ENCODE peak calls at places on chromosomes 6 and 20, in ten cellular contexts. N is psoas muscle, Y is GM23338, L is vagina, A is neural progenitor cell, X is A549, E is right atrium auricular region, F is stomach, G is colonic mucosa, T is tibial artery. C is an unnamed sample.
A peak's percentile ranks its signal among the peaks of the same experiment; 100 is the strongest.

GRCh38 chr20:53003420-53003819 is 31.3 kb downstream of the TSHZ2 start:
- DNase-seq in N (no peak), Y (no peak), L (no peak), A (peak; percentile 32), X (no peak), E (no peak), F (no peak), G (no peak), T (no peak), C (no peak)

GRCh38 chr6:130620338-130620781 is 206.8 kb upstream of the SMLR1 start:
- DNase-seq in N (no peak), Y (no peak), L (no peak), A (no peak), X (no peak), E (no peak), F (no peak), G (no peak), T (no peak), C (no peak)

GRCh38 chr6:3230275-3231212 is 3.1 kb upstream of the TUBB2B start:
- DNase-seq in N (no peak), Y (peak; percentile 85), L (no peak), A (peak; percentile 90), X (no peak), E (no peak), F (no peak), G (no peak), T (peak; percentile 54), C (no peak)

GRCh38 chr6:112268628-112269027 is 14.3 kb upstream of the LAMA4 start:
- DNase-seq in N (no peak), Y (no peak), L (no peak), A (no peak), X (no peak), E (no peak), F (no peak), G (no peak), T (no peak), C (no peak)

GRCh38 chr6:79832723-79833122 is 114.6 kb downstream of the ELOVL4 start:
- DNase-seq in N (no peak), Y (no peak), L (no peak), A (no peak), X (no peak), E (no peak), F (no peak), G (no peak), T (no peak), C (no peak)

GRCh38 chr6:11525468-11526155 is 11.9 kb upstream of the TMEM170B start:
- DNase-seq in N (peak; percentile 53), Y (no peak), L (no peak), A (no peak), X (no peak), E (no peak), F (no peak), G (peak; percentile 28), T (peak; percentile 73), C (no peak)

GRCh38 chr20:36703530-36703929 is 42.4 kb downstream of the NDRG3 start:
- DNase-seq in N (no peak), Y (no peak), L (no peak), A (no peak), X (no peak), E (no peak), F (no peak), G (no peak), T (peak; percentile 71), C (no peak)

GRCh38 chr6:33195304-33196022 is 3.2 kb upstream of the COL11A2 start:
- DNase-seq in N (peak; percentile 42), Y (no peak), L (no peak), A (peak; percentile 39), X (no peak), E (no peak), F (no peak), G (no peak), T (no peak), C (no peak)

GRCh38 chr20:63183422-63184146 is 32.3 kb downstream of the YTHDF1 start:
- DNase-seq in N (peak; percentile 67), Y (peak; percentile 80), L (no peak), A (peak; percentile 74), X (peak; percentile 61), E (no peak), F (peak; percentile 59), G (peak; percentile 37), T (no peak), C (peak; percentile 24)

GRCh38 chr6:44064948-44065272 is 62.3 kb downstream of the MRPL14 start:
- DNase-seq in N (no peak), Y (no peak), L (no peak), A (no peak), X (no peak), E (no peak), F (no peak), G (no peak), T (no peak), C (no peak)

GRCh38 chr6:44063561-44064059 is 63.6 kb downstream of the MRPL14 start:
- DNase-seq in N (no peak), Y (no peak), L (no peak), A (no peak), X (no peak), E (no peak), F (no peak), G (no peak), T (no peak), C (no peak)

GRCh38 chr6:44064089-44064947 is 62.9 kb downstream of the MRPL14 start:
- DNase-seq in N (no peak), Y (no peak), L (no peak), A (peak; percentile 31), X (peak; percentile 69), E (peak; percentile 95), F (peak; percentile 47), G (no peak), T (peak; percentile 80), C (no peak)

GRCh38 chr6:44067073-44067759 is 60.0 kb downstream of the MRPL14 start:
- DNase-seq in N (peak; percentile 14), Y (no peak), L (no peak), A (no peak), X (no peak), E (no peak), F (no peak), G (no peak), T (no peak), C (no peak)

DNA sequence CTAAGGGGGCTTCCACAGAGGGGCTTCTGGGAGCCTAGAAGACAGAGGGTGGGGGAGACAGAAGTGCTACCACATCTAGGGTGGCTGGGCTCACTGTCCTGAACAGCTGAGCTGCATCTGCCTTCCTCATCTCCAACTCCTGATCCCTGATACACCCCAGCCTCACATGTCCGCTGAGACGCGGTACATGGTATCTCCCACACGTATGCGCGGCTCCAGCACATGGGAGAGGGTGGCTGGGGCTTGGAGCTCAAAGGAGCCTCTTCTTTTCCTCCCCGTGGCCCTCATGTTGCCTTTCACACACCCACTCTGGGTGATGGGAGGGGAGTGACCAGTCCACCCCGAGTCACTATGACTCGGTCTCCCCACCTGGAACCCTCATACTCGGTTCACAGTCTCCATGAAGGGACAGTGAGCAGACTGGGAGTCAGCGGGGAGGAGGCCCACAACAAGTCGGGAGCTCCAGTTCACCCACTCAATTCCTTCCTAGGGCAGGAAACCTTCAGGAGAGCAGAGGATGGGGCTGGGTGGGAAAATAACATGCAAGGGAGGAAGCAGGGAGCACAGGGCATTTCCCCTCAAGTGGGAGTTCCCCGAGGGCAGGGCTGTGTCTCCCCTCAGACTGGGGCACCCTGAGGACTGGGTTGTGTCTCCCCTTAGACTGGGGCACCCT is 61.7 kb downstream of the MRPL14 start:
- DNase-seq in N (no peak), Y (no peak), L (no peak), A (no peak), X (no peak), E (no peak), F (no peak), G (no peak), T (no peak), C (no peak)
- H3K4me1 ChIP-seq in N (peaks cover 42% of the 10 kb centered on the region), Y (no peaks in the 10 kb centered on the region), L (peaks cover 43% of the 10 kb centered on the region), A (peaks cover 20% of the 10 kb centered on the region), X (peaks cover 65% of the 10 kb centered on the region), E (no peaks in the 10 kb centered on the region), F (peaks cover 36% of the 10 kb centered on the region), G (no peaks in the 10 kb centered on the region), T (no peaks in the 10 kb centered on the region), C (no peaks in the 10 kb centered on the region)

DNA sequence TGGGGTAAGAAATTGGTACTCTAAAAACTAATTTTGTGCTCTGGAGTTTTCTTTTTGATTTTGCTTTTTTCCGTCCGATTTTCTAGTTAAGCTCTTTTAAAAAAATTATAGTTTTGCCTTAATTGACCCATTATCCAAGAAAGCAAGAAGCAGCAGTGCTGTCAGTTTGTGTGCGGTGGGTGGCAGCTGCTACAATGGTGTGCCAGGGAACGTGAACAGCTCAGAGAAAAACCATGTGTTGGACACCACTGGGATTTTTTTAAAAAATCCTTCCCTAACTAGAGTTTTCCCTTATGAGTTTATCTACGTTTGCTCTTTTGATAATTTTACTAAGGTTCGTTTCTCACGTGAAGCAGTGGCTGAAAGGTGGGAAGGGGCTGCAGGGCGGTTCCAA is 8.0 kb downstream of the MAP3K5 start:
- DNase-seq in N (no peak), Y (no peak), L (no peak), A (no peak), X (no peak), E (no peak), F (no peak), G (no peak), T (no peak), C (no peak)
- H3K4me1 ChIP-seq in N (peaks cover 10% of the 10 kb centered on the region), Y (no peaks in the 10 kb centered on the region), L (peaks cover 73% of the 10 kb centered on the region), A (no peaks in the 10 kb centered on the region), X (peaks cover 12% of the 10 kb centered on the region), E (no peaks in the 10 kb centered on the region), F (peaks cover 97% of the 10 kb centered on the region), G (peaks cover 11% of the 10 kb centered on the region), T (no peaks in the 10 kb centered on the region), C (peaks cover 58% of the 10 kb centered on the region)

DNA sequence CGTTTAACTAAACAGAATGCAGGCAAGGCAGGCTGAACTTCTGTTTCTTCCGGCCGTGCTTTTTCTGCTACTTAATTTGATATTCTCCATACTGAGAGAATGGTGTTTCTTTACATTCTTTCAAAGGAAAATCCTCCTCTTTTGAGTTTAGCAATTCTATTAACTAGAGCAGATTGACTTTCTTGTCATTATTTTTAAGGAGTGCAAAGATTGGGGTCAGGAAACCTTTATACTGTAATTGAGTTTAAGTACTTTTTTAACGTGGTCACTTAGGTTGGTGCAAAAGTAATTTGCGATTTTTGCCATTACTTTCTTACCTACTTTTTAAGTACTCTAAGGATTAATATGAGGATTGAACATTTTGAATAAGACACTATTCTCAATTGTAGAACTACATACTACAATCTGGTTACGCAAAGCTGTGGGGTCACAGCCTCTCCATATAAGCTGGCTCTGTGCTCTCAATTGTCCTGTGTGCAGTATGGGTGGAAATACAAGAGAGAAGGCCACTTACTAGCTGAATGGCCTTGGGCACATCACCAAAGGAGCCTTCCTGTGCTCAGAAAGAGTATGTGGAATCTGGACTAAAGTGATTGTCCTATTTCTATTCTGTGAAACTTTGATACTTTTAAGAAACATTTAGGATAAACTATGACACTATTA is 16.7 kb downstream of the HECA start:
- DNase-seq in N (no peak), Y (no peak), L (no peak), A (no peak), X (no peak), E (no peak), F (no peak), G (no peak), T (no peak), C (no peak)
- H3K4me1 ChIP-seq in N (peaks cover 74% of the 10 kb centered on the region), Y (peaks cover 15% of the 10 kb centered on the region), L (peaks cover 94% of the 10 kb centered on the region), A (peaks cover 48% of the 10 kb centered on the region), X (no peaks in the 10 kb centered on the region), E (peaks cover 3% of the 10 kb centered on the region), F (peaks cover 87% of the 10 kb centered on the region), G (peaks cover 4% of the 10 kb centered on the region), T (no peaks in the 10 kb centered on the region), C (peaks cover 86% of the 10 kb centered on the region)

GRCh38 chr6:74133073-74133472 is 437.1 kb downstream of the CD109 start:
- DNase-seq in N (no peak), Y (no peak), L (no peak), A (no peak), X (no peak), E (no peak), F (no peak), G (no peak), T (no peak), C (no peak)
- H3K4me1 ChIP-seq in N (no peaks in the 10 kb centered on the region), Y (no peaks in the 10 kb centered on the region), L (no peaks in the 10 kb centered on the region), A (no peaks in the 10 kb centered on the region), X (no peaks in the 10 kb centered on the region), E (no peaks in the 10 kb centered on the region), F (no peaks in the 10 kb centered on the region), G (no peaks in the 10 kb centered on the region), T (no peaks in the 10 kb centered on the region), C (no peaks in the 10 kb centered on the region)

GRCh38 chr20:45346291-45346718 is 1.9 kb downstream of the SDC4 start:
- DNase-seq in N (peak; percentile 67), Y (no peak), L (no peak), A (no peak), X (no peak), E (no peak), F (no peak), G (no peak), T (peak; percentile 47), C (no peak)
- H3K4me1 ChIP-seq in N (peaks cover 38% of the 10 kb centered on the region), Y (peaks cover 63% of the 10 kb centered on the region), L (peaks cover 71% of the 10 kb centered on the region), A (peaks cover 59% of the 10 kb centered on the region), X (peaks cover 71% of the 10 kb centered on the region), E (peaks cover 5% of the 10 kb centered on the region), F (peaks cover 75% of the 10 kb centered on the region), G (peaks cover 14% of the 10 kb centered on the region), T (no peaks in the 10 kb centered on the region), C (peaks cover 7% of the 10 kb centered on the region)

C was measured in CD8-positive, alpha-beta T cell.